ENCODE peak calls at places on chromosomes 2 and 18, in six cellular contexts. X, M, E, O, F and U are unnamed samples.

GRCh38 chr2:56170536-56170935 is 13.3 kb upstream of the CCDC85A start:
- DNase-seq in F (no peak), E (no peak), O (no peak), M (no peak), X (no peak), U (no peak)

GRCh38 chr18:23810396-23810795 is 121.1 kb downstream of the LAMA3 start:
- DNase-seq in F (no peak), O (no peak), E (no peak), X (no peak), M (no peak), U (no peak)

GRCh38 chr2:75896779-75897366 is 186.2 kb upstream of the GCFC2 start:
- DNase-seq in O (peak; percentile 60), M (peak; percentile 39), F (peak; percentile 20), E (peak; percentile 35), X (no peak), U (peak; percentile 79)

GRCh38 chr18:59861009-59861408 is 38.8 kb upstream of the PMAIP1 start:
- DNase-seq in F (no peak), E (no peak), X (no peak), O (no peak), M (no peak), U (no peak)

GRCh38 chr2:196598846-196599245 is 40.7 kb upstream of the CCDC150 start:
- DNase-seq in O (no peak), E (no peak), F (no peak), X (no peak), M (no peak), U (no peak)

GRCh38 chr18:59065684-59066083 is 74.0 kb upstream of the SEC11C start:
- DNase-seq in F (no peak), O (no peak), M (no peak), E (no peak), X (no peak), U (no peak)

GRCh38 chr18:79987566-79987965 is 797 bp downstream of the TXNL4A start:
- DNase-seq in M (no peak), E (no peak), O (no peak), F (no peak), X (no peak), U (no peak)

GRCh38 chr2:136538489-136538888 is 226.9 kb upstream of the THSD7B start:
- DNase-seq in E (no peak), M (no peak), X (no peak), F (no peak), O (no peak), U (no peak)

GRCh38 chr2:165952085-165952484 is 1.5 kb downstream of the TTC21B start:
- DNase-seq in M (no peak), X (no peak), F (no peak), O (no peak), E (no peak), U (no peak)

GRCh38 chr2:102547462-102547861 is 71.9 kb upstream of the SLC9A2 start:
- DNase-seq in M (no peak), X (no peak), E (no peak), O (no peak), F (no peak), U (no peak)

GRCh38 chr2:234218261-234219180 is 168.0 kb downstream of the SPP2 start:
- DNase-seq in E (peak; percentile 47), F (no peak), M (no peak), X (no peak), O (no peak), U (no peak)

GRCh38 chr2:8525582-8526402 is 156.1 kb upstream of the ID2 start:
- DNase-seq in O (peak; percentile 92), X (peak; percentile 90), M (peak; percentile 10), E (peak; percentile 79), F (peak; percentile 95), U (peak; percentile 85)

GRCh38 chr2:71285706-71286105 is 45.9 kb upstream of the ZNF638 start:
- DNase-seq in O (no peak), E (no peak), F (no peak), M (no peak), X (no peak), U (no peak)

GRCh38 chr18:44897445-44898215 is 216.9 kb downstream of the SETBP1 start:
- DNase-seq in M (no peak), F (no peak), X (no peak), O (no peak), E (no peak), U (no peak)

GRCh38 chr2:28391564-28392296 is 928 bp upstream of the FOSL2 start:
- DNase-seq in M (no peak), E (peak; percentile 91), F (peak; percentile 67), O (peak; percentile 72), X (no peak), U (peak; percentile 77)

GRCh38 chr2:55113976-55114564 is 63.8 kb upstream of the RTN4 start:
- DNase-seq in O (peak; percentile 38), X (no peak), M (no peak), F (no peak), E (no peak), U (no peak)

GRCh38 chr2:36579297-36579664 is 18.7 kb downstream of the FEZ2 start:
- DNase-seq in F (no peak), M (no peak), O (no peak), E (no peak), X (no peak), U (no peak)

GRCh38 chr18:74331404-74331803 is 15.8 kb downstream of the C18orf63 start:
- DNase-seq in F (peak; percentile 6), E (peak; percentile 33), X (no peak), O (peak; percentile 43), M (no peak), U (peak; percentile 63)

GRCh38 chr2:206799083-206799482 is 33.7 kb downstream of the FASTKD2 start:
- DNase-seq in M (no peak), F (no peak), E (no peak), X (no peak), O (no peak), U (no peak)

GRCh38 chr2:88074150-88074549 is 6.5 kb downstream of the SMYD1 start:
- DNase-seq in M (no peak), E (no peak), O (no peak), X (no peak), F (no peak), U (no peak)

GRCh38 chr2:226478121-226478809 is 321.4 kb downstream of the IRS1 start:
- DNase-seq in X (no peak), F (no peak), M (no peak), O (peak; percentile 89), E (no peak), U (no peak)

GRCh38 chr2:62089658-62090057 is 106.3 kb upstream of the B3GNT2 start:
- DNase-seq in E (no peak), X (no peak), F (no peak), M (no peak), O (no peak), U (no peak)

DNA sequence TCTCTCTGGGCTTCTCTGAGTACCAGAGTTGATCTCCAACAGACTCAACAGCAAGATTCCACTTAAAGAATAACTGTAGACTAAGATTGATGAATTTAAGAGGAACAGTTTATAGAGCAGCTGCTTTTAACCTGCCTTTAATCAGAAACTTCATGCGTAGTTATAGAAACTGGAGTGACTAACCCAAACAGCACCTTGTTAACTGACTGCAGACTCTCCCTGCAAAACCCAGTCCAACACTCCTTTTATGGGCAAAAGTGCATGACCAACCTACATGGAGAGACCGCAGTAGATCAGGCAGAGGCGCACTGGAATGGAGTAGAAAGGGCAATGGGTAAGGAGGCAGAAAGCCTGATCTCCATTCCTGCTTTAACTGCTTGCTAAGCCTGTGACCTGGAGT is 110.6 kb downstream of the NRP2 start:
- DNase-seq in O (no peak), E (no peak), M (no peak), X (no peak), F (no peak), U (no peak)
- TF ChIP-seq JUND in O (no peak), E (no peak), M (no peak), X (no peak), F (no peak), U (no peak)

GRCh38 chr2:190587106-190587505 is 52.6 kb upstream of the NEMP2 start:
- DNase-seq in X (no peak), O (no peak), M (no peak), F (no peak), E (no peak), U (no peak)
- TF ChIP-seq JUND in X (no peak), O (no peak), M (no peak), F (no peak), E (no peak), U (no peak)

DNA sequence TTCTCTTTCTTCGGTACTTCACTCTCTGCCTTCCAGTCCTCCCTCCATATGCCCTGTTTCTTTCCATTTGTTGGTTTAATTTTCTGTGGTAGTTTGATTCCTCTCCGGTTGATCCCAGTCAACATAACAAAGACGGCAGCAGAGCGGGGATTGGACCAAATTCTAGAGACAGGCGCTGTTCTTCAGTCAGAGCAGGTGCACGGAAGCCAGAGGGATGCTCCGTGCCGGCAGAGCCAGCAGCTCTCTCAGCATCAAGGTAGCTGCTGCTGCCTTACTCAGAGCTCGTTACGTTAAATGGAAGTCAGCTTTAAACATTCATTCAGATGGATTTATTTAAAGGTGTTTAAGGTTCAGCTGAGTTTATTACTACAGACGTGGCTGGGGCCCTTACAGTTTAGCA is 497.3 kb upstream of the PIK3C3 start:
- DNase-seq in E (no peak), M (no peak), O (no peak), F (no peak), X (no peak), U (no peak)
- TF ChIP-seq JUND in E (no peak), M (no peak), O (no peak), F (no peak), X (no peak), U (no peak)

DNA sequence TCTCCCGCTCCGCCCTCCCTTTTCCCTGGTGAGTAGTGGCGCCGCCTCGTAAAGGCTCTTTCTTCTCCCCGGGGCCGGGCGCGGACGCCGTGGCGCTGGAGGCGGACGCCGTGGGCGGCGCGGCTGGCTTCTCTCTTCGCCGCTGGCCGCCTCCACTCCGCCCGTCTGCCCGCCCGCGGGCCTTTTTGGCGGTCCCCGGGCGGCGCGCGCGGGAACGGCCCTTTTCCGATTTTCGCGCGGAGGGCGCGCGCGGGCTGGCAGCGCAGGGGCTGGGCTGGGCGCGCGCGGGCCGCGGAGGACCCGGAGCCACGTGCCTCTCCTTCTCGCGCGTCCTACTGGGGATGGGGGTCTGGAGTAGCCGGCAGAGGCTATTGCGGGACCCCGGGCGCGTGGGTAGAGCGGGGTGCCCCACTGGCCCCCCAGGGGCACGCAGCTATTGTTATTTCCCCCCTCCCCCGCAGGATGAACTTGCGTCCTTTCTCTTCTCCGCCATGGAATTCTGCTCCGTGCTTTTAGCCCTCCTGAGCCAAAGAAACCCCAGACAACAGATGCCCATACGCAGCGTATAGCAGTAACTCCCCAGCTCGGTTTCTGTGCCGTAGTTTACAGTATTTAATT is 472 bp downstream of the SLC20A1 start:
- DNase-seq in F (peak; percentile 45), M (no peak), X (no peak), O (no peak), E (peak; percentile 73), U (no peak)
- TF ChIP-seq JUND in F (no peak), M (no peak), X (no peak), O (no peak), E (no peak), U (no peak)